ENCODE peak calls at places on chromosomes 2 and 18, in four cellular contexts. Z is SK-N-SH, Q is mammary epithelial cell, C is mesendoderm. Y is an unnamed sample.

GRCh38 chr18:48475635-48476549 is 62.9 kb upstream of the CTIF start:
- DNase-seq in Q (peak; percentile 57), Z (peak; percentile 73), C (peak; percentile 88), Y (peak; percentile 82)

GRCh38 chr2:5020451-5020850 is 671.7 kb upstream of the SOX11 start:
- DNase-seq in Q (no peak), Z (peak; percentile 16), C (no peak), Y (no peak)

GRCh38 chr2:148614332-148615049 is 30.1 kb upstream of the EPC2 start:
- DNase-seq in C (peak; percentile 84), Z (no peak), Q (peak; percentile 66), Y (peak; percentile 65)

GRCh38 chr2:25481381-25482310 is 139.9 kb upstream of the DNMT3A start:
- DNase-seq in Q (peak; percentile 35), C (no peak), Z (no peak), Y (no peak)

GRCh38 chr2:12501469-12502147 is 215.1 kb upstream of the TRIB2 start:
- DNase-seq in C (no peak), Z (no peak), Q (peak; percentile 30), Y (no peak)

GRCh38 chr18:3321133-3321812 is 59.3 kb downstream of the MYL12B start:
- DNase-seq in C (no peak), Z (peak; percentile 47), Q (peak; percentile 96), Y (peak; percentile 48)

GRCh38 chr18:37571266-37571665 is 5.7 kb upstream of the CELF4 start:
- DNase-seq in C (no peak), Z (no peak), Q (no peak), Y (no peak)

GRCh38 chr2:26064846-26065245 is 31.0 kb downstream of the RAB10 start:
- DNase-seq in Q (no peak), Z (no peak), C (no peak), Y (no peak)

GRCh38 chr2:37593024-37593423 is 78.4 kb downstream of the CDC42EP3 start:
- DNase-seq in Q (no peak), Z (no peak), C (no peak), Y (no peak)

DNA sequence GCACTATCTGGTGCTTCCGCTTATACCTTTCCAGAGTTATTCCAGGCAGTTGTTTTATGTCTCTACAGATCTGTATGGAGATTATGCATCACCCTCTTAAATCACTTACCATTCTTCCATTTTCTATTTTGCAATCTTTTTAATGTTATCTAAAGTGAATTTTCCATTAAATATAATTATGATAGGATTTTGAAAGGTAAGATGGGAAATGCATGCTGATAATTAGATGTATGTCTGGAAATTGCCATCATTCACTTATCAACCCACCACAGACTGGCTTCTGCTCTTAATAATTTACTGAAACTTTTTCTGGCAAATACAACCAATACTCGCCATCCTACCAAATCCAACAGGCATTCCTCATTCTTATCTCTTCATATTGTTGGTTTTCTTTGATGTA is 227.4 kb upstream of the MC4R start:
- DNase-seq in C (no peak), Z (no peak), Q (no peak), Y (no peak)
- H3K4me2 ChIP-seq in C (no peak overlapping the region), Z (no peak overlapping the region), Q (no peak overlapping the region), Y (no peak overlapping the region)

GRCh38 chr2:46704593-46704992 is 211.0 kb downstream of the MCFD2 start:
- DNase-seq in Z (no peak), Q (no peak), C (peak; percentile 26), Y (no peak)
- H3K27me3 ChIP-seq in Z (no peaks in the 10 kb centered on the region), Q (no peaks in the 10 kb centered on the region), C (no peaks in the 10 kb centered on the region), Y (no peaks in the 10 kb centered on the region)

DNA sequence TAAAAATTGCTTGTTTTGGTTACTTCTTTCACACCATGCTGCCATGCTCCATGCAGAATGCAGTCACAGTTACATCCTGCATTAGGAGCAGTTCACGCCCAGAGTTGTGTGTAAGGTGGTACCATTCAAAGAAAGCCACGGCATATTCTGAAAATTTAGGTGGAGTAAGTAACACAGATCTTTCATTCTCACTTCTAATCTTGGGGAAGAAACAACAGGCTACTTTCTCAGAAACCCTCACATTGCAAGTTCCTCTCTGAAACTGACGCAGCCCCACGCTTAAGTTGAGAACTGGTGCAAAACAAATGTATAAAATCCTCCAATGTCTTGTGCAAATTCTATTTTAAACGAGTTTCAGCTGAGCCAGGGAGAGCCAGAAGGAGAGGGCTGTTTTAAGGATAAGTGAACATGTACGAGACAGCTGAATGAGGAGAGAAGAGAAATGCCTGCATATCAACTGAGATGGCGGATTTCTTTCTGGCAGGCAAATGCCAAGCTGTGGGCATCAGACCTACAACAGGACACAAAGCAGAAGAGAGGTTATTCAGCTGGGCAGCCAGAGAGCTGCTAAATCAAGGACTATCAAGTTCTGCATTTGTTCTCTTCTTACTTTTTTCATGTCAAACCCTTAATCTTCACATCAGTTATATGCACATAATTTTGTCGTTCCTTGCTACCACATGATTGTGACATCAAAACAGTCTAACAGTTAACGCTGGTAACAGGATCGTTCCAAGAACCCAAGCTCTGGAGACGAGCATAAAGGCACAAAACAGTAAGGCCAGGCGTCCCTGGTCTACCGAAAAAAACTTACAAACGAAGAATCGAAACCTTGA is 6.4 kb downstream of the ARL4C start:
- DNase-seq in Q (no peak), C (no peak), Z (no peak), Y (no peak)
- H3K4me2 ChIP-seq in Q (no peak overlapping the region), C (no peak overlapping the region), Z (no peak overlapping the region), Y (no peak overlapping the region)

GRCh38 chr18:908631-909621 is 4.3 kb downstream of the ADCYAP1 start:
- DNase-seq in Z (peak; percentile 27), Q (no peak), C (peak; percentile 40), Y (no peak)
- H3K27me3 ChIP-seq in Z (peaks cover 73% of the 10 kb centered on the region), Q (peaks cover 48% of the 10 kb centered on the region), C (peaks cover 65% of the 10 kb centered on the region), Y (peaks cover 98% of the 10 kb centered on the region)

GRCh38 chr2:200861617-200862016 is 2.8 kb downstream of the CLK1 start:
- DNase-seq in C (no peak), Z (no peak), Q (peak; percentile 20), Y (no peak)
- H3K4me2 ChIP-seq in C (peak overlapping the region; percentile 32), Z (peak overlapping the region; percentile 73), Q (peak overlapping the region; percentile 80), Y (peak overlapping the region; percentile 90)

GRCh38 chr18:50195689-50196088 is 742 bp upstream of the MYO5B start:
- DNase-seq in Q (no peak), Z (no peak), C (no peak), Y (no peak)
- H3K27me3 ChIP-seq in Q (peaks cover 2% of the 10 kb centered on the region), Z (peaks cover 46% of the 10 kb centered on the region), C (peaks cover 32% of the 10 kb centered on the region), Y (peaks cover 20% of the 10 kb centered on the region)

GRCh38 chr18:55500316-55501086 is 87.5 kb downstream of the TCF4 start:
- DNase-seq in C (no peak), Z (no peak), Q (peak; percentile 41), Y (no peak)
- H3K4me2 ChIP-seq in C (no peak overlapping the region), Z (peak overlapping the region; percentile 74), Q (peak overlapping the region; percentile 28), Y (peak overlapping the region; percentile 36)

Y was measured in hepatocyte.